ENCODE peak calls at places on chromosomes 2 and 18, in eight cellular contexts. One of them, this sample, is unnamed.

GRCh38 chr2:58553937-58554336 is 312.8 kb upstream of the FANCL start:
- DNase-seq in activated T-helper 1 cell treated with anti-CD3 and anti-CD28 coated beads, Interleukin-2, amount 50 U/mL, for 16 hours: no peak
- DNase-seq in AG10803: peak; percentile 1
- DNase-seq in stomach: no peak
- DNase-seq in skeletal muscle cell: no peak
- DNase-seq in RWPE1: no peak
- DNase-seq in NCI-H1417: no peak
- DNase-seq in activated CD8-positive, alpha-beta T cell treated with anti-CD3 and anti-CD28 coated beads for 36 hours: peak; percentile 5
- DNase-seq in this sample: no peak

GRCh38 chr2:41896186-41896846 is 151.5 kb upstream of the PKDCC start:
- DNase-seq in activated T-helper 1 cell treated with anti-CD3 and anti-CD28 coated beads, Interleukin-2, amount 50 U/mL, for 16 hours: no peak
- DNase-seq in AG10803: no peak
- DNase-seq in stomach: no peak
- DNase-seq in skeletal muscle cell: no peak
- DNase-seq in RWPE1: no peak
- DNase-seq in NCI-H1417: no peak
- DNase-seq in activated CD8-positive, alpha-beta T cell treated with anti-CD3 and anti-CD28 coated beads for 36 hours: peak; percentile 52
- DNase-seq in this sample: no peak

GRCh38 chr2:240189686-240190085 is 49.2 kb upstream of the OTOS start:
- DNase-seq in activated T-helper 1 cell treated with anti-CD3 and anti-CD28 coated beads, Interleukin-2, amount 50 U/mL, for 16 hours: no peak
- DNase-seq in AG10803: no peak
- DNase-seq in stomach: no peak
- DNase-seq in skeletal muscle cell: no peak
- DNase-seq in RWPE1: no peak
- DNase-seq in NCI-H1417: no peak
- DNase-seq in activated CD8-positive, alpha-beta T cell treated with anti-CD3 and anti-CD28 coated beads for 36 hours: no peak
- DNase-seq in this sample: no peak

GRCh38 chr18:3456686-3457069 is 6.7 kb downstream of the TGIF1 start:
- DNase-seq in activated T-helper 1 cell treated with anti-CD3 and anti-CD28 coated beads, Interleukin-2, amount 50 U/mL, for 16 hours: no peak
- DNase-seq in AG10803: no peak
- DNase-seq in stomach: no peak
- DNase-seq in skeletal muscle cell: no peak
- DNase-seq in RWPE1: no peak
- DNase-seq in NCI-H1417: peak; percentile 14
- DNase-seq in activated CD8-positive, alpha-beta T cell treated with anti-CD3 and anti-CD28 coated beads for 36 hours: no peak
- DNase-seq in this sample: no peak

GRCh38 chr2:217740178-217740577 is 262.6 kb downstream of the TNS1 start:
- DNase-seq in activated T-helper 1 cell treated with anti-CD3 and anti-CD28 coated beads, Interleukin-2, amount 50 U/mL, for 16 hours: no peak
- DNase-seq in AG10803: peak; percentile 58
- DNase-seq in stomach: no peak
- DNase-seq in skeletal muscle cell: no peak
- DNase-seq in RWPE1: no peak
- DNase-seq in NCI-H1417: no peak
- DNase-seq in activated CD8-positive, alpha-beta T cell treated with anti-CD3 and anti-CD28 coated beads for 36 hours: no peak
- DNase-seq in this sample: no peak

GRCh38 chr18:47758000-47758399 is 172.5 kb downstream of the SMAD2 start:
- DNase-seq in activated T-helper 1 cell treated with anti-CD3 and anti-CD28 coated beads, Interleukin-2, amount 50 U/mL, for 16 hours: no peak
- DNase-seq in AG10803: no peak
- DNase-seq in stomach: no peak
- DNase-seq in skeletal muscle cell: no peak
- DNase-seq in RWPE1: no peak
- DNase-seq in NCI-H1417: no peak
- DNase-seq in activated CD8-positive, alpha-beta T cell treated with anti-CD3 and anti-CD28 coated beads for 36 hours: no peak
- DNase-seq in this sample: no peak

GRCh38 chr18:30623401-30624065 is 419.0 kb downstream of the DSC3 start:
- DNase-seq in activated T-helper 1 cell treated with anti-CD3 and anti-CD28 coated beads, Interleukin-2, amount 50 U/mL, for 16 hours: no peak
- DNase-seq in AG10803: no peak
- DNase-seq in stomach: no peak
- DNase-seq in skeletal muscle cell: no peak
- DNase-seq in RWPE1: no peak
- DNase-seq in NCI-H1417: no peak
- DNase-seq in activated CD8-positive, alpha-beta T cell treated with anti-CD3 and anti-CD28 coated beads for 36 hours: no peak
- DNase-seq in this sample: no peak

GRCh38 chr18:12608292-12608691 is 49.6 kb downstream of the SPIRE1 start:
- DNase-seq in activated T-helper 1 cell treated with anti-CD3 and anti-CD28 coated beads, Interleukin-2, amount 50 U/mL, for 16 hours: no peak
- DNase-seq in AG10803: peak; percentile 59
- DNase-seq in stomach: no peak
- DNase-seq in skeletal muscle cell: no peak
- DNase-seq in RWPE1: peak; percentile 25
- DNase-seq in NCI-H1417: no peak
- DNase-seq in activated CD8-positive, alpha-beta T cell treated with anti-CD3 and anti-CD28 coated beads for 36 hours: no peak
- DNase-seq in this sample: no peak

GRCh38 chr2:72457801-72458516 is 310.3 kb upstream of the CYP26B1 start:
- DNase-seq in activated T-helper 1 cell treated with anti-CD3 and anti-CD28 coated beads, Interleukin-2, amount 50 U/mL, for 16 hours: no peak
- DNase-seq in AG10803: peak; percentile 50
- DNase-seq in stomach: no peak
- DNase-seq in skeletal muscle cell: no peak
- DNase-seq in RWPE1: peak; percentile 6
- DNase-seq in NCI-H1417: no peak
- DNase-seq in activated CD8-positive, alpha-beta T cell treated with anti-CD3 and anti-CD28 coated beads for 36 hours: no peak
- DNase-seq in this sample: no peak

GRCh38 chr18:76844144-76844543 is 21.8 kb downstream of the ZNF236 start:
- DNase-seq in activated T-helper 1 cell treated with anti-CD3 and anti-CD28 coated beads, Interleukin-2, amount 50 U/mL, for 16 hours: no peak
- DNase-seq in AG10803: no peak
- DNase-seq in stomach: no peak
- DNase-seq in skeletal muscle cell: no peak
- DNase-seq in RWPE1: no peak
- DNase-seq in NCI-H1417: no peak
- DNase-seq in activated CD8-positive, alpha-beta T cell treated with anti-CD3 and anti-CD28 coated beads for 36 hours: no peak
- DNase-seq in this sample: no peak

GRCh38 chr2:239881561-239882320 is 143.4 kb downstream of the NDUFA10 start:
- DNase-seq in activated T-helper 1 cell treated with anti-CD3 and anti-CD28 coated beads, Interleukin-2, amount 50 U/mL, for 16 hours: no peak
- DNase-seq in AG10803: peak; percentile 35
- DNase-seq in stomach: peak; percentile 15
- DNase-seq in skeletal muscle cell: no peak
- DNase-seq in RWPE1: no peak
- DNase-seq in NCI-H1417: no peak
- DNase-seq in activated CD8-positive, alpha-beta T cell treated with anti-CD3 and anti-CD28 coated beads for 36 hours: no peak
- DNase-seq in this sample: no peak

GRCh38 chr2:32064021-32064678 is 794 bp downstream of the SPAST start:
- DNase-seq in activated T-helper 1 cell treated with anti-CD3 and anti-CD28 coated beads, Interleukin-2, amount 50 U/mL, for 16 hours: peak; percentile 5
- DNase-seq in AG10803: no peak
- DNase-seq in stomach: no peak
- DNase-seq in skeletal muscle cell: no peak
- DNase-seq in RWPE1: peak; percentile 21
- DNase-seq in NCI-H1417: peak; percentile 58
- DNase-seq in activated CD8-positive, alpha-beta T cell treated with anti-CD3 and anti-CD28 coated beads for 36 hours: peak; percentile 46
- DNase-seq in this sample: no peak

GRCh38 chr18:13909141-13909540 is 6.2 kb downstream of the MC2R start:
- DNase-seq in activated T-helper 1 cell treated with anti-CD3 and anti-CD28 coated beads, Interleukin-2, amount 50 U/mL, for 16 hours: no peak
- DNase-seq in AG10803: no peak
- DNase-seq in stomach: no peak
- DNase-seq in skeletal muscle cell: no peak
- DNase-seq in RWPE1: no peak
- DNase-seq in NCI-H1417: no peak
- DNase-seq in activated CD8-positive, alpha-beta T cell treated with anti-CD3 and anti-CD28 coated beads for 36 hours: no peak
- DNase-seq in this sample: no peak

GRCh38 chr2:147844691-147845607 is at the start of gene ACVR2A:
- DNase-seq in activated T-helper 1 cell treated with anti-CD3 and anti-CD28 coated beads, Interleukin-2, amount 50 U/mL, for 16 hours: peak; percentile 6
- DNase-seq in AG10803: peak; percentile 13
- DNase-seq in stomach: peak; percentile 51
- DNase-seq in skeletal muscle cell: no peak
- DNase-seq in RWPE1: peak; percentile 55
- DNase-seq in NCI-H1417: peak; percentile 53
- DNase-seq in activated CD8-positive, alpha-beta T cell treated with anti-CD3 and anti-CD28 coated beads for 36 hours: peak; percentile 66
- DNase-seq in this sample: peak; percentile 59

GRCh38 chr2:165825041-165825440 is 31.0 kb upstream of the GALNT3 start:
- DNase-seq in activated T-helper 1 cell treated with anti-CD3 and anti-CD28 coated beads, Interleukin-2, amount 50 U/mL, for 16 hours: no peak
- DNase-seq in AG10803: peak; percentile 11
- DNase-seq in stomach: peak; percentile 41
- DNase-seq in skeletal muscle cell: no peak
- DNase-seq in RWPE1: no peak
- DNase-seq in NCI-H1417: peak; percentile 98
- DNase-seq in activated CD8-positive, alpha-beta T cell treated with anti-CD3 and anti-CD28 coated beads for 36 hours: no peak
- DNase-seq in this sample: no peak

GRCh38 chr2:181876614-181877063 is 14.9 kb upstream of the ITPRID2 start:
- DNase-seq in activated T-helper 1 cell treated with anti-CD3 and anti-CD28 coated beads, Interleukin-2, amount 50 U/mL, for 16 hours: no peak
- DNase-seq in AG10803: no peak
- DNase-seq in stomach: no peak
- DNase-seq in skeletal muscle cell: no peak
- DNase-seq in RWPE1: peak; percentile 68
- DNase-seq in NCI-H1417: no peak
- DNase-seq in activated CD8-positive, alpha-beta T cell treated with anti-CD3 and anti-CD28 coated beads for 36 hours: no peak
- DNase-seq in this sample: peak; percentile 19

GRCh38 chr2:234994340-234995321 is 42.8 kb downstream of the SH3BP4 start:
- DNase-seq in activated T-helper 1 cell treated with anti-CD3 and anti-CD28 coated beads, Interleukin-2, amount 50 U/mL, for 16 hours: no peak
- DNase-seq in AG10803: no peak
- DNase-seq in stomach: no peak
- DNase-seq in skeletal muscle cell: no peak
- DNase-seq in RWPE1: no peak
- DNase-seq in NCI-H1417: no peak
- DNase-seq in activated CD8-positive, alpha-beta T cell treated with anti-CD3 and anti-CD28 coated beads for 36 hours: no peak
- DNase-seq in this sample: no peak

GRCh38 chr2:209391776-209392401 is 32.0 kb upstream of the MAP2 start:
- DNase-seq in activated T-helper 1 cell treated with anti-CD3 and anti-CD28 coated beads, Interleukin-2, amount 50 U/mL, for 16 hours: no peak
- DNase-seq in AG10803: peak; percentile 53
- DNase-seq in stomach: no peak
- DNase-seq in skeletal muscle cell: peak; percentile 47
- DNase-seq in RWPE1: no peak
- DNase-seq in NCI-H1417: no peak
- DNase-seq in activated CD8-positive, alpha-beta T cell treated with anti-CD3 and anti-CD28 coated beads for 36 hours: no peak
- DNase-seq in this sample: no peak

GRCh38 chr2:240820014-240820606 is at the start of gene KIF1A:
- DNase-seq in activated T-helper 1 cell treated with anti-CD3 and anti-CD28 coated beads, Interleukin-2, amount 50 U/mL, for 16 hours: no peak
- DNase-seq in AG10803: no peak
- DNase-seq in stomach: peak; percentile 33
- DNase-seq in skeletal muscle cell: no peak
- DNase-seq in RWPE1: no peak
- DNase-seq in NCI-H1417: peak; percentile 87
- DNase-seq in activated CD8-positive, alpha-beta T cell treated with anti-CD3 and anti-CD28 coated beads for 36 hours: peak; percentile 31
- DNase-seq in this sample: peak; percentile 79

GRCh38 chr2:44267269-44268258 is 7.7 kb upstream of the SLC3A1 start:
- DNase-seq in activated T-helper 1 cell treated with anti-CD3 and anti-CD28 coated beads, Interleukin-2, amount 50 U/mL, for 16 hours: no peak
- DNase-seq in AG10803: peak; percentile 77
- DNase-seq in stomach: no peak
- DNase-seq in skeletal muscle cell: no peak
- DNase-seq in RWPE1: no peak
- DNase-seq in NCI-H1417: no peak
- DNase-seq in activated CD8-positive, alpha-beta T cell treated with anti-CD3 and anti-CD28 coated beads for 36 hours: no peak
- DNase-seq in this sample: no peak

GRCh38 chr2:217840522-217840921 is 162.3 kb downstream of the TNS1 start:
- DNase-seq in activated T-helper 1 cell treated with anti-CD3 and anti-CD28 coated beads, Interleukin-2, amount 50 U/mL, for 16 hours: no peak
- DNase-seq in AG10803: no peak
- DNase-seq in stomach: no peak
- DNase-seq in skeletal muscle cell: no peak
- DNase-seq in RWPE1: no peak
- DNase-seq in NCI-H1417: no peak
- DNase-seq in activated CD8-positive, alpha-beta T cell treated with anti-CD3 and anti-CD28 coated beads for 36 hours: no peak
- DNase-seq in this sample: no peak

GRCh38 chr18:13611058-13611615 is 115.2 kb downstream of the FAM210A start:
- DNase-seq in activated T-helper 1 cell treated with anti-CD3 and anti-CD28 coated beads, Interleukin-2, amount 50 U/mL, for 16 hours: no peak
- DNase-seq in AG10803: peak; percentile 64
- DNase-seq in stomach: no peak
- DNase-seq in skeletal muscle cell: no peak
- DNase-seq in RWPE1: no peak
- DNase-seq in NCI-H1417: no peak
- DNase-seq in activated CD8-positive, alpha-beta T cell treated with anti-CD3 and anti-CD28 coated beads for 36 hours: peak; percentile 72
- DNase-seq in this sample: no peak

GRCh38 chr2:219109468-219109867 is 48.7 kb upstream of the IHH start:
- DNase-seq in activated T-helper 1 cell treated with anti-CD3 and anti-CD28 coated beads, Interleukin-2, amount 50 U/mL, for 16 hours: no peak
- DNase-seq in AG10803: no peak
- DNase-seq in stomach: peak; percentile 66
- DNase-seq in skeletal muscle cell: no peak
- DNase-seq in RWPE1: no peak
- DNase-seq in NCI-H1417: peak; percentile 23
- DNase-seq in activated CD8-positive, alpha-beta T cell treated with anti-CD3 and anti-CD28 coated beads for 36 hours: peak; percentile 93
- DNase-seq in this sample: peak; percentile 69

GRCh38 chr18:37383036-37383788 is 182.4 kb downstream of the CELF4 start:
- DNase-seq in activated T-helper 1 cell treated with anti-CD3 and anti-CD28 coated beads, Interleukin-2, amount 50 U/mL, for 16 hours: no peak
- DNase-seq in AG10803: peak; percentile 50
- DNase-seq in stomach: no peak
- DNase-seq in skeletal muscle cell: no peak
- DNase-seq in RWPE1: no peak
- DNase-seq in NCI-H1417: no peak
- DNase-seq in activated CD8-positive, alpha-beta T cell treated with anti-CD3 and anti-CD28 coated beads for 36 hours: no peak
- DNase-seq in this sample: no peak

GRCh38 chr2:165601065-165601830 is 131.8 kb downstream of the CSRNP3 start:
- DNase-seq in activated T-helper 1 cell treated with anti-CD3 and anti-CD28 coated beads, Interleukin-2, amount 50 U/mL, for 16 hours: no peak
- DNase-seq in AG10803: no peak
- DNase-seq in stomach: no peak
- DNase-seq in skeletal muscle cell: no peak
- DNase-seq in RWPE1: no peak
- DNase-seq in NCI-H1417: peak; percentile 90
- DNase-seq in activated CD8-positive, alpha-beta T cell treated with anti-CD3 and anti-CD28 coated beads for 36 hours: no peak
- DNase-seq in this sample: no peak

GRCh38 chr2:20450201-20451108 is 3.6 kb downstream of the RHOB start:
- DNase-seq in activated T-helper 1 cell treated with anti-CD3 and anti-CD28 coated beads, Interleukin-2, amount 50 U/mL, for 16 hours: no peak
- DNase-seq in AG10803: peak; percentile 93
- DNase-seq in stomach: peak; percentile 73
- DNase-seq in skeletal muscle cell: peak; percentile 88
- DNase-seq in RWPE1: no peak
- DNase-seq in NCI-H1417: no peak
- DNase-seq in activated CD8-positive, alpha-beta T cell treated with anti-CD3 and anti-CD28 coated beads for 36 hours: no peak
- DNase-seq in this sample: no peak

GRCh38 chr2:36973320-36973719 is 7.0 kb upstream of the STRN start:
- DNase-seq in activated T-helper 1 cell treated with anti-CD3 and anti-CD28 coated beads, Interleukin-2, amount 50 U/mL, for 16 hours: no peak
- DNase-seq in AG10803: no peak
- DNase-seq in stomach: no peak
- DNase-seq in skeletal muscle cell: no peak
- DNase-seq in RWPE1: no peak
- DNase-seq in NCI-H1417: no peak
- DNase-seq in activated CD8-positive, alpha-beta T cell treated with anti-CD3 and anti-CD28 coated beads for 36 hours: no peak
- DNase-seq in this sample: no peak

GRCh38 chr2:232662486-232663260 is 29.3 kb downstream of the EFHD1 start:
- DNase-seq in activated T-helper 1 cell treated with anti-CD3 and anti-CD28 coated beads, Interleukin-2, amount 50 U/mL, for 16 hours: no peak
- DNase-seq in AG10803: no peak
- DNase-seq in stomach: no peak
- DNase-seq in skeletal muscle cell: no peak
- DNase-seq in RWPE1: peak; percentile 14
- DNase-seq in NCI-H1417: no peak
- DNase-seq in activated CD8-positive, alpha-beta T cell treated with anti-CD3 and anti-CD28 coated beads for 36 hours: no peak
- DNase-seq in this sample: no peak

GRCh38 chr18:34097312-34097711 is 127.4 kb downstream of the NOL4 start:
- DNase-seq in activated T-helper 1 cell treated with anti-CD3 and anti-CD28 coated beads, Interleukin-2, amount 50 U/mL, for 16 hours: no peak
- DNase-seq in AG10803: peak; percentile 1
- DNase-seq in stomach: no peak
- DNase-seq in skeletal muscle cell: no peak
- DNase-seq in RWPE1: no peak
- DNase-seq in NCI-H1417: no peak
- DNase-seq in activated CD8-positive, alpha-beta T cell treated with anti-CD3 and anti-CD28 coated beads for 36 hours: no peak
- DNase-seq in this sample: no peak

GRCh38 chr2:162198239-162198638 is 45.0 kb downstream of the FAP start:
- DNase-seq in activated T-helper 1 cell treated with anti-CD3 and anti-CD28 coated beads, Interleukin-2, amount 50 U/mL, for 16 hours: no peak
- DNase-seq in AG10803: no peak
- DNase-seq in stomach: no peak
- DNase-seq in skeletal muscle cell: no peak
- DNase-seq in RWPE1: no peak
- DNase-seq in NCI-H1417: no peak
- DNase-seq in activated CD8-positive, alpha-beta T cell treated with anti-CD3 and anti-CD28 coated beads for 36 hours: no peak
- DNase-seq in this sample: no peak

GRCh38 chr18:40485318-40485717 is 1469.7 kb upstream of the PIK3C3 start:
- DNase-seq in activated T-helper 1 cell treated with anti-CD3 and anti-CD28 coated beads, Interleukin-2, amount 50 U/mL, for 16 hours: no peak
- DNase-seq in AG10803: peak; percentile 30
- DNase-seq in stomach: no peak
- DNase-seq in skeletal muscle cell: peak; percentile 64
- DNase-seq in RWPE1: no peak
- DNase-seq in NCI-H1417: no peak
- DNase-seq in activated CD8-positive, alpha-beta T cell treated with anti-CD3 and anti-CD28 coated beads for 36 hours: no peak
- DNase-seq in this sample: no peak

GRCh38 chr2:118711603-118712002 is 135.8 kb downstream of the EN1 start:
- DNase-seq in activated T-helper 1 cell treated with anti-CD3 and anti-CD28 coated beads, Interleukin-2, amount 50 U/mL, for 16 hours: no peak
- DNase-seq in AG10803: no peak
- DNase-seq in stomach: no peak
- DNase-seq in skeletal muscle cell: no peak
- DNase-seq in RWPE1: no peak
- DNase-seq in NCI-H1417: no peak
- DNase-seq in activated CD8-positive, alpha-beta T cell treated with anti-CD3 and anti-CD28 coated beads for 36 hours: no peak
- DNase-seq in this sample: no peak

GRCh38 chr2:176188969-176189665 is 649 bp downstream of the HOXD1 start:
- DNase-seq in activated T-helper 1 cell treated with anti-CD3 and anti-CD28 coated beads, Interleukin-2, amount 50 U/mL, for 16 hours: no peak
- DNase-seq in AG10803: no peak
- DNase-seq in stomach: no peak
- DNase-seq in skeletal muscle cell: no peak
- DNase-seq in RWPE1: peak; percentile 24
- DNase-seq in NCI-H1417: no peak
- DNase-seq in activated CD8-positive, alpha-beta T cell treated with anti-CD3 and anti-CD28 coated beads for 36 hours: peak; percentile 12
- DNase-seq in this sample: no peak